ENCODE peak calls at places on chromosomes 2 and 18, in eight cellular contexts. W is left lung, V is colonic mucosa, U is Karpas-422, P is suprapubic skin, R is Peyer's patch, K is HCT116, Z is neural progenitor cell. N is an unnamed sample.

GRCh38 chr2:183019718-183020442 is 18.4 kb downstream of the NCKAP1 start:
- DNase-seq in W (no peak), V (no peak), U (no peak), P (no peak), R (no peak), K (no peak), Z (no peak), N (no peak)

GRCh38 chr2:138327967-138328366 is 173.6 kb upstream of the SPOPL start:
- DNase-seq in W (no peak), V (no peak), U (no peak), P (no peak), R (no peak), K (no peak), Z (no peak), N (no peak)

GRCh38 chr18:21741511-21742322 is 1.1 kb downstream of the MIB1 start:
- DNase-seq in W (peak; percentile 58), V (peak; percentile 27), U (peak; percentile 69), P (peak; percentile 69), R (peak; percentile 28), K (no peak), Z (no peak), N (no peak)

GRCh38 chr2:45822272-45822630 is 170.8 kb downstream of the PRKCE start:
- DNase-seq in W (no peak), V (no peak), U (no peak), P (no peak), R (no peak), K (no peak), Z (no peak), N (no peak)

GRCh38 chr2:134669731-134670669 is 48.8 kb downstream of the TMEM163 start:
- DNase-seq in W (peak; percentile 84), V (no peak), U (no peak), P (no peak), R (peak; percentile 51), K (no peak), Z (no peak), N (no peak)

GRCh38 chr2:46389417-46389916 is 89.9 kb upstream of the TMEM247 start:
- DNase-seq in W (no peak), V (no peak), U (no peak), P (no peak), R (no peak), K (no peak), Z (no peak), N (no peak)

GRCh38 chr2:226995625-226996041 is 159.8 kb downstream of the RHBDD1 start:
- DNase-seq in W (no peak), V (no peak), U (no peak), P (no peak), R (no peak), K (peak; percentile 99), Z (no peak), N (no peak)

GRCh38 chr18:43271593-43272432 is 5.5 kb downstream of the SYT4 start:
- DNase-seq in W (no peak), V (peak; percentile 23), U (peak; percentile 80), P (no peak), R (no peak), K (peak; percentile 19), Z (peak; percentile 36), N (peak; percentile 28)

GRCh38 chr2:129735576-129735975 is 243.9 kb upstream of the RAB6C start:
- DNase-seq in W (no peak), V (no peak), U (no peak), P (no peak), R (no peak), K (no peak), Z (no peak), N (no peak)

GRCh38 chr2:36555789-36556188 is 42.2 kb downstream of the FEZ2 start:
- DNase-seq in W (no peak), V (no peak), U (no peak), P (no peak), R (no peak), K (no peak), Z (no peak), N (no peak)

GRCh38 chr2:167438206-167438605 is 549.9 kb downstream of the XIRP2 start:
- DNase-seq in W (no peak), V (peak; percentile 29), U (no peak), P (no peak), R (no peak), K (no peak), Z (no peak), N (no peak)

GRCh38 chr2:236208281-236208900 is 40.2 kb upstream of the GBX2 start:
- DNase-seq in W (no peak), V (no peak), U (no peak), P (no peak), R (no peak), K (no peak), Z (no peak), N (no peak)

GRCh38 chr2:168300460-168300859 is 53.1 kb upstream of the STK39 start:
- DNase-seq in W (no peak), V (no peak), U (no peak), P (no peak), R (no peak), K (no peak), Z (no peak), N (no peak)

DNA sequence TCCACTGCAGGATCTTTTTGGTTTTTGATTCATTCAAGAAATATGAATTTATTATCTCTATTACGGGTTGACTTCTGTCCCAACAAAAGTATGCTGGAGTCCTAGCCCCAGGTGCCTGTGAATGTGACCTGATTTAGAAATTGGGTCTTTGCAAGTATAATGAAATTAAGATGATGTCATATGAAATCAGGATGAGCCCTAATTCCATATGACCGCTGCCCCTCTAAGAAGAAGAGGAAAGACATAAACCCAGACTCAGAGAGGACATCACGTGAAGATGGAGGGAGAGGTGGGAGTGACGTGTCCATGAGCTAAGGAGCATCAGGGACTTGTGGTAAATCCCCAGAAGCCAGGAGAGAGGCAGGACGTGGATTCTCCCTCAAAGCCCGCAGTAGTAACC is 287.1 kb downstream of the LPIN1 start:
- DNase-seq in W (no peak), V (no peak), U (peak; percentile 82), P (no peak), R (no peak), K (no peak), Z (no peak), N (no peak)
- H3K4me1 ChIP-seq in W (no peaks in the 10 kb centered on the region), V (no peaks in the 10 kb centered on the region), U (peaks cover 63% of the 10 kb centered on the region), P (no peaks in the 10 kb centered on the region), R (no peaks in the 10 kb centered on the region), K (no peaks in the 10 kb centered on the region), Z (no peaks in the 10 kb centered on the region), N (no peaks in the 10 kb centered on the region)

GRCh38 chr2:170717599-170717963 is 2.4 kb downstream of the SP5 start:
- DNase-seq in W (no peak), V (no peak), U (no peak), P (no peak), R (no peak), K (no peak), Z (no peak), N (no peak)
- H3K27me3 ChIP-seq in W (peaks cover 95% of the 10 kb centered on the region), V (peaks cover 43% of the 10 kb centered on the region), U (no peaks in the 10 kb centered on the region), P (peaks cover 84% of the 10 kb centered on the region), R (no peaks in the 10 kb centered on the region), K (no peaks in the 10 kb centered on the region), Z (peaks cover 84% of the 10 kb centered on the region), N (no peaks in the 10 kb centered on the region)

GRCh38 chr2:197146995-197147394 is 163.6 kb downstream of the ANKRD44 start:
- DNase-seq in W (no peak), V (no peak), U (no peak), P (no peak), R (no peak), K (no peak), Z (no peak), N (no peak)

GRCh38 chr2:197152451-197153228 is 157.9 kb downstream of the ANKRD44 start:
- DNase-seq in W (no peak), V (no peak), U (peak; percentile 96), P (no peak), R (peak; percentile 64), K (no peak), Z (no peak), N (no peak)

GRCh38 chr2:197148401-197148800 is 162.2 kb downstream of the ANKRD44 start:
- DNase-seq in W (no peak), V (no peak), U (no peak), P (no peak), R (no peak), K (no peak), Z (no peak), N (no peak)

GRCh38 chr2:197147942-197148341 is 162.6 kb downstream of the ANKRD44 start:
- DNase-seq in W (no peak), V (peak; percentile 45), U (no peak), P (no peak), R (no peak), K (no peak), Z (no peak), N (no peak)

DNA sequence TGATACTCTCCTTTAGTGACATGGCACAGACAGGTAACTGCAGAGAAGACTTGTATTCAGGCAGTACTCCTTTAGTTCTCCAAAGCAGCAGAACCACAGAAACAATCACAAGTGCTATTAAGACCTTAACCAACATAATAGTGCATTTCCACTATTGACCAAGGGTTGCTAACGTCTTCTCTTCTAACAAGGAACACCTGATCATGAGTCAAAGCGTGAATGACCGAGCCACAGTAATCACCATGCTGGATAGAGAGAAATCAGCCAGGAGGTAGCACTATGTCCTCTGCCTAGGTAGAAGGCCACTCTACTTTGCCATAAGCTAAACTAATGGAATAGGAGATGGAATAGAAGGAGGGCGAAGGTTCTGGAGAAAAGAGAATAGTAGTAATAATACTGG is 161.0 kb downstream of the ANKRD44 start:
- DNase-seq in W (no peak), V (no peak), U (no peak), P (no peak), R (no peak), K (no peak), Z (no peak), N (no peak)
- H3K4me3 ChIP-seq in W (no peak overlapping the region), V (no peak overlapping the region), U (no peak overlapping the region), P (no peak overlapping the region), R (no peak overlapping the region), K (no peak overlapping the region), Z (no peak overlapping the region), N (no peak overlapping the region)

GRCh38 chr2:65374555-65374954 is 57.8 kb downstream of the SPRED2 start:
- DNase-seq in W (no peak), V (no peak), U (no peak), P (no peak), R (no peak), K (no peak), Z (no peak), N (no peak)

GRCh38 chr2:65372619-65373018 is 59.8 kb downstream of the SPRED2 start:
- DNase-seq in W (no peak), V (no peak), U (no peak), P (no peak), R (no peak), K (no peak), Z (no peak), N (no peak)

GRCh38 chr2:65374999-65375398 is 57.4 kb downstream of the SPRED2 start:
- DNase-seq in W (no peak), V (no peak), U (no peak), P (no peak), R (no peak), K (no peak), Z (no peak), N (no peak)

GRCh38 chr2:65375723-65376122 is 56.7 kb downstream of the SPRED2 start:
- DNase-seq in W (no peak), V (no peak), U (no peak), P (no peak), R (no peak), K (no peak), Z (no peak), N (no peak)

DNA sequence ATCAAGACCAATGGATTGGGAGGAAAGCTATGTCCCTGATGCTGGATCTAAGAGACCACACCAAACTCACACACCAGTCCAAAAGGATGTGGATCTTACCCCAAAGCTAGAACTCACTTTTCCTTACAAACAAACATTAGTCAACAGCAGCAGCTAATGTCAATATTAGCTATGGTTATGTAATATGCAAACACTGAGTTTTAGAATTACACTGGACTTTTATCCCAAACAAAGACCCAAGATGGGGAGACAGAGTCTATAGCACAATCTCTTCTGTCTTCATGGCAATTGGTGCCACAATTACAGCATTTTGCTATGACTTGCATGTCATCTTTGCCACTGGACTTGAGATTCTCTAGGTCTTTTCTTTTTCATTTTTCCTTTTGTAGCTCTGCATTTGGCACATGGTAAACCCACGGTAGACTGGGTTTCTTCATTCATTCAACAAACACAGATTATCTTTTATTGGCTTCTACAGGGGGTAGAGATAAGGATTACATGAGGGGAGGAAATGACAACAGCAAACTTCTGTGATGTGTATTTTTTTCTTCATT is 59.0 kb downstream of the SPRED2 start:
- DNase-seq in W (no peak), V (no peak), U (no peak), P (no peak), R (no peak), K (no peak), Z (no peak), N (peak; percentile 55)
- H3K4me1 ChIP-seq in W (peaks cover 8% of the 10 kb centered on the region), V (no peaks in the 10 kb centered on the region), U (peaks cover 38% of the 10 kb centered on the region), P (peaks cover 19% of the 10 kb centered on the region), R (no peaks in the 10 kb centered on the region), K (peaks cover 34% of the 10 kb centered on the region), Z (peaks cover 31% of the 10 kb centered on the region), N (peaks cover 54% of the 10 kb centered on the region)

N was measured in Caco-2.